ENCODE peak calls at places on chromosomes 6 and 20, in ten cellular contexts. R is fibroblast of lung, N is T-helper 1 cell, B is AG10803, G is H1, A is small intestine, D is epithelial cell of esophagus, C is mesothelial cell of epicardium, L is breast epithelium, F is SHP77. Y is an unnamed sample.

GRCh38 chr6:26286168-26286854 is 78.7 kb upstream of the BTN3A2 start:
- DNase-seq in N (peak; percentile 74), A (peak; percentile 82), G (peak; percentile 86), D (peak; percentile 66), L (peak; percentile 67), C (peak; percentile 80), F (no peak), B (peak; percentile 62), R (peak; percentile 51), Y (peak; percentile 67)

GRCh38 chr6:56865081-56865875 is 89.6 kb upstream of the BEND6 start:
- DNase-seq in C (no peak), B (no peak), L (no peak), A (no peak), G (no peak), F (no peak), N (no peak), R (no peak), D (peak; percentile 53), Y (no peak)

GRCh38 chr20:21504323-21504722 is 9.5 kb downstream of the NKX2-2 start:
- DNase-seq in G (no peak), L (no peak), A (no peak), B (no peak), C (no peak), D (no peak), N (no peak), F (no peak), R (no peak), Y (no peak)

GRCh38 chr6:137784583-137784982 is 82.5 kb upstream of the TNFAIP3 start:
- DNase-seq in C (no peak), L (no peak), R (no peak), G (no peak), F (no peak), A (no peak), B (no peak), N (no peak), D (no peak), Y (no peak)

GRCh38 chr20:8018928-8019177 is 708 bp downstream of the TMX4 start:
- DNase-seq in A (no peak), N (peak; percentile 48), B (peak; percentile 9), R (no peak), D (peak; percentile 51), G (no peak), C (no peak), F (peak; percentile 75), L (no peak), Y (no peak)

GRCh38 chr20:40741507-40742106 is 52.6 kb upstream of the MAFB start:
- DNase-seq in N (peak; percentile 11), B (peak; percentile 45), A (peak; percentile 50), D (peak; percentile 58), R (peak; percentile 16), F (no peak), G (peak; percentile 76), L (no peak), C (no peak), Y (peak; percentile 14)

GRCh38 chr6:100171533-100172321 is 177.7 kb upstream of the MCHR2 start:
- DNase-seq in G (no peak), B (peak; percentile 87), C (no peak), R (peak; percentile 92), N (no peak), F (no peak), L (no peak), A (no peak), D (peak; percentile 63), Y (no peak)

GRCh38 chr6:4687989-4688947 is 87.9 kb upstream of the CDYL start:
- DNase-seq in G (no peak), C (no peak), B (peak; percentile 74), A (no peak), L (no peak), N (no peak), F (no peak), D (peak; percentile 92), R (peak; percentile 82), Y (no peak)

GRCh38 chr6:7542065-7542877 is 800 bp downstream of the DSP start:
- DNase-seq in G (no peak), N (no peak), F (no peak), D (no peak), L (no peak), C (peak; percentile 72), B (no peak), R (peak; percentile 19), A (peak; percentile 33), Y (peak; percentile 53)

GRCh38 chr20:24756292-24757025 is 192.6 kb upstream of the CST7 start:
- DNase-seq in L (no peak), A (no peak), F (no peak), C (peak; percentile 17), D (no peak), B (no peak), G (no peak), N (no peak), R (no peak), Y (no peak)

GRCh38 chr6:35764238-35764896 is 12.0 kb upstream of the CLPSL2 start:
- DNase-seq in G (peak; percentile 74), C (no peak), L (no peak), D (peak; percentile 56), R (no peak), F (no peak), N (no peak), A (peak; percentile 33), B (no peak), Y (no peak)

GRCh38 chr6:37785688-37786270 is 33.7 kb upstream of the ZFAND3 start:
- DNase-seq in G (no peak), D (no peak), L (no peak), A (no peak), N (no peak), F (no peak), B (peak; percentile 59), R (no peak), C (no peak), Y (no peak)

GRCh38 chr6:15121443-15121842 is 124.4 kb upstream of the JARID2 start:
- DNase-seq in N (no peak), F (no peak), D (no peak), C (no peak), L (no peak), B (no peak), A (no peak), R (no peak), G (no peak), Y (no peak)

GRCh38 chr6:41538556-41539182 is 7.5 kb upstream of the FOXP4 start:
- DNase-seq in N (no peak), C (no peak), B (peak; percentile 61), G (no peak), F (no peak), L (no peak), A (no peak), R (no peak), D (peak; percentile 56), Y (no peak)

GRCh38 chr6:43221046-43221773 is 8.1 kb downstream of the DNPH1 start:
- DNase-seq in B (peak; percentile 14), C (no peak), L (peak; percentile 34), N (no peak), D (peak; percentile 15), G (no peak), R (peak; percentile 18), A (no peak), F (no peak), Y (no peak)

GRCh38 chr6:40389176-40389767 is 197.9 kb downstream of the LRFN2 start:
- DNase-seq in N (no peak), F (no peak), L (no peak), C (peak; percentile 6), B (no peak), A (no peak), G (peak; percentile 14), D (no peak), R (no peak), Y (no peak)

GRCh38 chr6:166253277-166254229 is 54.6 kb downstream of the PRR18 start:
- DNase-seq in N (no peak), F (no peak), G (no peak), D (no peak), C (no peak), B (no peak), L (no peak), R (no peak), A (no peak), Y (no peak)

GRCh38 chr20:1841554-1842140 is 53.6 kb upstream of the SIRPA start:
- DNase-seq in A (no peak), L (peak; percentile 57), B (peak; percentile 59), D (peak; percentile 61), N (no peak), R (no peak), C (no peak), F (no peak), G (no peak), Y (no peak)

GRCh38 chr6:137271245-137272183 is 52.3 kb upstream of the IFNGR1 start:
- DNase-seq in C (no peak), N (no peak), B (peak; percentile 61), R (peak; percentile 46), F (peak; percentile 15), D (peak; percentile 69), G (no peak), A (peak; percentile 65), L (no peak), Y (no peak)

GRCh38 chr6:3304500-3305215 is 45.9 kb downstream of the PSMG4 start:
- DNase-seq in D (no peak), N (no peak), B (no peak), L (no peak), F (no peak), C (no peak), A (no peak), R (no peak), G (no peak), Y (no peak)

GRCh38 chr6:13014551-13015378 is 298.2 kb downstream of the PHACTR1 start:
- DNase-seq in G (peak; percentile 66), F (no peak), N (no peak), B (no peak), C (no peak), A (peak; percentile 22), L (no peak), R (no peak), D (peak; percentile 13), Y (peak; percentile 77)

GRCh38 chr6:115601064-115601463 is 459.6 kb downstream of the FRK start:
- DNase-seq in N (no peak), R (no peak), D (no peak), C (no peak), L (no peak), G (no peak), B (no peak), F (no peak), A (no peak), Y (no peak)

GRCh38 chr20:38303908-38304379 is at the start of gene BPI:
- DNase-seq in D (no peak), A (no peak), C (no peak), L (peak; percentile 30), N (no peak), B (peak; percentile 13), F (no peak), R (peak; percentile 48), G (no peak), Y (no peak)

GRCh38 chr6:56616967-56617366 is 25.7 kb downstream of the DST start:
- DNase-seq in F (no peak), L (no peak), G (no peak), R (no peak), N (no peak), D (no peak), C (no peak), A (no peak), B (no peak), Y (no peak)

GRCh38 chr6:70685494-70686180 is 18.0 kb downstream of the SMAP1 start:
- DNase-seq in G (no peak), B (no peak), F (no peak), A (no peak), R (no peak), L (no peak), C (no peak), D (peak; percentile 19), N (no peak), Y (no peak)

GRCh38 chr20:57586370-57586793 is 25.5 kb downstream of the PCK1 start:
- DNase-seq in N (no peak), D (no peak), A (peak; percentile 87), F (no peak), G (no peak), B (no peak), R (no peak), C (no peak), L (no peak), Y (no peak)

GRCh38 chr6:31202259-31203166 is 32.0 kb upstream of the POU5F1 start:
- DNase-seq in B (no peak), F (no peak), R (no peak), G (no peak), N (no peak), A (no peak), D (peak; percentile 67), C (no peak), L (no peak), Y (no peak)

GRCh38 chr6:136031982-136032381 is 180.5 kb downstream of the PDE7B start:
- DNase-seq in B (peak; percentile 61), N (no peak), F (peak; percentile 4), L (no peak), R (peak; percentile 36), A (peak; percentile 5), G (no peak), D (peak; percentile 55), C (no peak), Y (no peak)

Y was measured in pancreas.